ENCODE peak calls at places on chromosomes 16 and 17, in nine cellular contexts. D is heart left ventricle; R is fibroblast of lung; V is CD4-positive, CD25-positive, alpha-beta regulatory T cell; F is left ventricle myocardium inferior; Z is thoracic aorta; S is Peyer's patch; L is SK-N-SH; J is body of pancreas. A is an unnamed sample.
A peak's percentile ranks its signal among the peaks of the same experiment; 100 is the strongest.

GRCh38 chr16:68450741-68451140 is 2.4 kb upstream of the SMPD3 start:
- DNase-seq in D (no peak), R (no peak), V (no peak), F (no peak), Z (no peak), S (no peak), L (no peak), J (no peak), A (no peak)

GRCh38 chr16:56628486-56629035 is 3.0 kb downstream of the MT1E start:
- DNase-seq in D (no peak), R (no peak), V (no peak), F (no peak), Z (no peak), S (no peak), L (no peak), J (no peak), A (no peak)

GRCh38 chr17:13925579-13925978 is 143.7 kb upstream of the COX10 start:
- DNase-seq in D (no peak), R (no peak), V (no peak), F (no peak), Z (no peak), S (no peak), L (no peak), J (no peak), A (no peak)

GRCh38 chr17:4934173-4934979 is 2.3 kb downstream of the GP1BA start:
- DNase-seq in D (no peak), R (peak; percentile 58), V (no peak), F (no peak), Z (no peak), S (no peak), L (peak; percentile 72), J (peak; percentile 33), A (no peak)

GRCh38 chr17:48139948-48140347 is 32.4 kb downstream of the SNX11 start:
- DNase-seq in D (no peak), R (no peak), V (no peak), F (no peak), Z (no peak), S (no peak), L (no peak), J (no peak), A (no peak)

GRCh38 chr16:2770057-2770780 is 6.9 kb downstream of the ELOB start:
- DNase-seq in D (no peak), R (no peak), V (peak; percentile 19), F (no peak), Z (no peak), S (peak; percentile 51), L (no peak), J (no peak), A (no peak)

GRCh38 chr17:40618754-40619625 is 28.6 kb downstream of the SMARCE1 start:
- DNase-seq in D (no peak), R (no peak), V (no peak), F (no peak), Z (no peak), S (no peak), L (no peak), J (no peak), A (no peak)

GRCh38 chr17:37273419-37274051 is 102.2 kb upstream of the C17orf78 start:
- DNase-seq in D (no peak), R (peak; percentile 18), V (peak; percentile 81), F (no peak), Z (no peak), S (no peak), L (peak; percentile 9), J (no peak), A (no peak)

GRCh38 chr17:16419929-16420271 is 4.5 kb downstream of the TRPV2 start:
- DNase-seq in D (no peak), R (peak; percentile 90), V (peak; percentile 55), F (no peak), Z (no peak), S (no peak), L (no peak), J (no peak), A (no peak)

GRCh38 chr17:43553501-43554018 is 7.4 kb upstream of the ETV4 start:
- DNase-seq in D (no peak), R (no peak), V (no peak), F (no peak), Z (no peak), S (no peak), L (peak; percentile 41), J (no peak), A (no peak)

GRCh38 chr17:376936-377863 is 24.6 kb upstream of the RPH3AL start:
- DNase-seq in D (no peak), R (peak; percentile 22), V (no peak), F (peak; percentile 65), Z (no peak), S (no peak), L (no peak), J (peak; percentile 92), A (no peak)

GRCh38 chr16:69131167-69131748 is 1.1 kb downstream of the CHTF8 start:
- DNase-seq in D (no peak), R (peak; percentile 38), V (no peak), F (no peak), Z (no peak), S (no peak), L (peak; percentile 76), J (peak; percentile 28), A (no peak)

DNA sequence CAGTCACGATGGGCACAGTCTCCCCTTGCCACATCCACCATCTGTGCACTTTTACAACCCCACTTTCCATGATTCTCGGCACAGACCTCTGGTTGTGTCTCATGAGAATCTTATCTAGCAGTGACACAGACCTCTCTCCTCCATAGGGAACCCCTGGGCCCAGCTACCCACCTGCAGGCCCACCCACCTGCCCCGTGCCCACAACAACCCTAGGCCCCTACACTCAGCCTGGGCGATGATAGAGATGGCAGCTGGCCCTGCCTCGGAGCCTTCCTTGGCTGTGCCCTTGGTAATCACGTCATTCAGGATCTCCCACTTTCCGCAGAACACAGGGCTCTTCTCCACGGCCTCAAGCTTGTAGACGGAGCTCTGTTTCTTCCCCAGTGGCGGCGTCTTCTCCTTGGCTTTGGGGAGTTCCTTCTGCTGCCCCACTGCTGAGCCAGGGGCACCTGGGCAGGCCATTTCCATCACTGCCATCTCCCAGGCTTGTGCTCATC is 26.5 kb downstream of the MAP3K14 start:
- DNase-seq in D (no peak), R (no peak), V (no peak), F (no peak), Z (no peak), S (peak; percentile 41), L (no peak), J (no peak), A (no peak)
- H3K36me3 ChIP-seq in D (peaks cover 56% of the 10 kb centered on the region), R (peaks cover 14% of the 10 kb centered on the region), V (peaks cover 68% of the 10 kb centered on the region), F (peaks cover 42% of the 10 kb centered on the region), Z (no peaks in the 10 kb centered on the region), S (peaks cover 46% of the 10 kb centered on the region), L (peaks cover 38% of the 10 kb centered on the region), J (peaks cover 4% of the 10 kb centered on the region), A (peaks cover 47% of the 10 kb centered on the region)

GRCh38 chr17:31202968-31203367 is 94.1 kb downstream of the OMG start:
- DNase-seq in D (no peak), R (peak; percentile 57), V (no peak), F (no peak), Z (no peak), S (no peak), L (no peak), J (no peak), A (no peak)
- H3K27ac ChIP-seq in D (no peak overlapping the region), R (no peak overlapping the region), V (no peak overlapping the region), F (no peak overlapping the region), Z (no peak overlapping the region), S (no peak overlapping the region), L (no peak overlapping the region), J (no peak overlapping the region), A (no peak overlapping the region)

DNA sequence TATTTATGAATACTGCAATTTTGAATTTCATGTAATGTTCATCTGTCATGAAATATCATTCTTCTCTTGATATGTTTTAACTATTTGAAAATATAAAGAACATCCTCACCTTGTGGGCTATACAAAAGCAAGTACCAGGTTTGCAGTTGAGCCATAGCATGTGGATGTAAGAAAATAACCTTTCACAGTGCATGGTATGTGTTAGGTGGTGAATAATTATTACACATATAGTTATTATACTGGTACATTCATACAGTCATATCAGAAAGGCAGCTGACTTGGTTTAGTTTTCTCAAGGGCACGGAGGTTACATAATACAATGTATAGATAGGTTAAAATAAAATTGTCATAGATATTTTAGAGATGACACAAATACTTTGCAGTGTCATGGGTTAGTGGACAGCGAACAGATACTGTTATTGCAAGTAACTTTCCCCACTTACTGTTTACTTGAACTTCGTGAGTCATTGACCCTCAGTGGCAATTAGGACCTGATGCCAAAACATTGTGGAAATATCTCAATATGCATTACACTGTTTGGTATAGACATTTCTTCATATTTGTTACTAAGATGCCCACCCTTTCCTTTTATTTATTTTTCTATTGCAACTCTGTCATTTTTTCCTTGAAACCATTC is 445.4 kb upstream of the GOT2 start:
- DNase-seq in D (no peak), R (peak; percentile 6), V (no peak), F (no peak), Z (no peak), S (no peak), L (no peak), J (no peak), A (no peak)
- H3K36me3 ChIP-seq in D (no peaks in the 10 kb centered on the region), R (no peaks in the 10 kb centered on the region), V (no peaks in the 10 kb centered on the region), F (no peaks in the 10 kb centered on the region), Z (no peaks in the 10 kb centered on the region), S (no peaks in the 10 kb centered on the region), L (no peaks in the 10 kb centered on the region), J (no peaks in the 10 kb centered on the region), A (no peaks in the 10 kb centered on the region)

GRCh38 chr16:86432048-86432447 is 78.3 kb upstream of the FOXF1 start:
- DNase-seq in D (no peak), R (no peak), V (no peak), F (no peak), Z (no peak), S (no peak), L (no peak), J (no peak), A (no peak)

GRCh38 chr16:86431540-86431939 is 78.8 kb upstream of the FOXF1 start:
- DNase-seq in D (no peak), R (no peak), V (no peak), F (no peak), Z (no peak), S (no peak), L (no peak), J (no peak), A (no peak)

GRCh38 chr16:86432691-86433090 is 77.6 kb upstream of the FOXF1 start:
- DNase-seq in D (no peak), R (no peak), V (no peak), F (no peak), Z (no peak), S (no peak), L (no peak), J (no peak), A (no peak)

GRCh38 chr16:86437348-86437747 is 73.0 kb upstream of the FOXF1 start:
- DNase-seq in D (no peak), R (no peak), V (no peak), F (no peak), Z (no peak), S (no peak), L (no peak), J (no peak), A (no peak)

DNA sequence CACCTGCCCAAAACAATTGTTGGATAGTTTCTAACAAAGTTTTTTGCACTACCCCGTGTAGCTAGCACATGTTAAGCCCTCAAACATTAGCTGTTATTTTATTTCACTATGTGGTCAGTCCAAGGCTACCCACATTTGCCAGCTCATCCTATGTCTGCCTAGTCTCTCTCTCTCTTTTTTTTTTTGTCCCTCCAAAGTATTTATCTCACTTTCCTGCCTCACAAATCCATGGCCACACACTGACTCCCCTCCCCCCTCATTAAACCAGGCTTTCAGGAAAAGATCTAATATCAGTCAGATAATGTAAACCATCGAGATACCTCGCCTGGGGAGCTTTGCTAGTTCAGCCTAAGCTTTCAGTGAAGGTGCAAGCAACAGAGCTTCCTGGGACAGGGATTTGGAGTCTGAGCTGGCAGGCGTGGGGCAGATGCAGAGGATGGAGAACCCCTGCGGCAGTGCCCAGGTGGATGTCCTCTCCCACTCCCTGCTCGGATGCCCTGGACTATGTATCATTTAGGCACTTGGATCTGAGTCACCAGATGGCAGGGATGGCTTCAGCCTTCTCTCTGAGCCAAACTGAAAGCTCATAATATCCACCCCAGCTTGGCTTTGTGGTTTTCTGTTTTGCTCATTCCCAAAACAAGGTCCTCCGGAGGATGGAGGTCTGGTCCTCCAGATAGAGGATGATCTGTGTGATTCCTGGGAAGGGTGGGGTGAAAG is 73.7 kb upstream of the FOXF1 start:
- DNase-seq in D (no peak), R (peak; percentile 21), V (no peak), F (no peak), Z (no peak), S (no peak), L (no peak), J (no peak), A (no peak)
- H3K27ac ChIP-seq in D (no peak overlapping the region), R (no peak overlapping the region), V (no peak overlapping the region), F (no peak overlapping the region), Z (no peak overlapping the region), S (no peak overlapping the region), L (no peak overlapping the region), J (no peak overlapping the region), A (no peak overlapping the region)